ENCODE peak calls at places on chromosomes 7 and 10, in nine cellular contexts. One of them, this sample, is unnamed.

GRCh38 chr10:112026438-112026837 is 157.1 kb downstream of the GPAM start:
- DNase-seq in activated naive CD4-positive, alpha-beta T cell treated with anti-CD3 and anti-CD28 coated beads for 36 hours: no peak
- DNase-seq in iPS DF 6.9: peak
- DNase-seq in GM10248: no peak
- DNase-seq in GOT3: no peak
- DNase-seq in choroid plexus epithelial cell: no peak
- DNase-seq in nucleus accumbens: no peak
- DNase-seq in activated gamma-delta T cell treated with Interleukin-2 at 50 U/mL for 16 hours: no peak
- DNase-seq in CD4-positive, alpha-beta memory T cell: no peak
- DNase-seq in this sample: no peak

GRCh38 chr7:64999165-65000004 is 7.1 kb downstream of the ERV3-1 start:
- DNase-seq in activated naive CD4-positive, alpha-beta T cell treated with anti-CD3 and anti-CD28 coated beads for 36 hours: no peak
- DNase-seq in iPS DF 6.9: no peak
- DNase-seq in GM10248: no peak
- DNase-seq in GOT3: no peak
- DNase-seq in choroid plexus epithelial cell: peak
- DNase-seq in nucleus accumbens: no peak
- DNase-seq in activated gamma-delta T cell treated with Interleukin-2 at 50 U/mL for 16 hours: no peak
- DNase-seq in CD4-positive, alpha-beta memory T cell: no peak
- DNase-seq in this sample: peak

GRCh38 chr10:67657775-67658174 is 38.2 kb downstream of the CTNNA3 start:
- DNase-seq in activated naive CD4-positive, alpha-beta T cell treated with anti-CD3 and anti-CD28 coated beads for 36 hours: no peak
- DNase-seq in iPS DF 6.9: no peak
- DNase-seq in GM10248: no peak
- DNase-seq in GOT3: no peak
- DNase-seq in choroid plexus epithelial cell: no peak
- DNase-seq in nucleus accumbens: no peak
- DNase-seq in activated gamma-delta T cell treated with Interleukin-2 at 50 U/mL for 16 hours: no peak
- DNase-seq in CD4-positive, alpha-beta memory T cell: no peak
- DNase-seq in this sample: no peak

GRCh38 chr10:105247831-105248499 is 606.9 kb downstream of the SORCS3 start:
- DNase-seq in activated naive CD4-positive, alpha-beta T cell treated with anti-CD3 and anti-CD28 coated beads for 36 hours: no peak
- DNase-seq in iPS DF 6.9: no peak
- DNase-seq in GM10248: no peak
- DNase-seq in GOT3: no peak
- DNase-seq in choroid plexus epithelial cell: no peak
- DNase-seq in nucleus accumbens: no peak
- DNase-seq in activated gamma-delta T cell treated with Interleukin-2 at 50 U/mL for 16 hours: no peak
- DNase-seq in CD4-positive, alpha-beta memory T cell: no peak
- DNase-seq in this sample: no peak

GRCh38 chr7:1943326-1943725 is 273.2 kb downstream of the ELFN1 start:
- DNase-seq in activated naive CD4-positive, alpha-beta T cell treated with anti-CD3 and anti-CD28 coated beads for 36 hours: peak
- DNase-seq in iPS DF 6.9: no peak
- DNase-seq in GM10248: no peak
- DNase-seq in GOT3: no peak
- DNase-seq in choroid plexus epithelial cell: no peak
- DNase-seq in nucleus accumbens: no peak
- DNase-seq in activated gamma-delta T cell treated with Interleukin-2 at 50 U/mL for 16 hours: no peak
- DNase-seq in CD4-positive, alpha-beta memory T cell: no peak
- DNase-seq in this sample: no peak

GRCh38 chr7:32416846-32417245 is 73.3 kb downstream of the LSM5 start:
- DNase-seq in activated naive CD4-positive, alpha-beta T cell treated with anti-CD3 and anti-CD28 coated beads for 36 hours: no peak
- DNase-seq in iPS DF 6.9: no peak
- DNase-seq in GM10248: no peak
- DNase-seq in GOT3: no peak
- DNase-seq in choroid plexus epithelial cell: no peak
- DNase-seq in nucleus accumbens: no peak
- DNase-seq in activated gamma-delta T cell treated with Interleukin-2 at 50 U/mL for 16 hours: no peak
- DNase-seq in CD4-positive, alpha-beta memory T cell: no peak
- DNase-seq in this sample: no peak

GRCh38 chr10:62356447-62356846 is 17.7 kb upstream of the ZNF365 start:
- DNase-seq in activated naive CD4-positive, alpha-beta T cell treated with anti-CD3 and anti-CD28 coated beads for 36 hours: no peak
- DNase-seq in iPS DF 6.9: no peak
- DNase-seq in GM10248: no peak
- DNase-seq in GOT3: no peak
- DNase-seq in choroid plexus epithelial cell: no peak
- DNase-seq in nucleus accumbens: no peak
- DNase-seq in activated gamma-delta T cell treated with Interleukin-2 at 50 U/mL for 16 hours: no peak
- DNase-seq in CD4-positive, alpha-beta memory T cell: no peak
- DNase-seq in this sample: no peak

GRCh38 chr7:130831817-130832481 is 97.9 kb upstream of the KLF14 start:
- DNase-seq in activated naive CD4-positive, alpha-beta T cell treated with anti-CD3 and anti-CD28 coated beads for 36 hours: no peak
- DNase-seq in iPS DF 6.9: no peak
- DNase-seq in GM10248: peak
- DNase-seq in GOT3: no peak
- DNase-seq in choroid plexus epithelial cell: peak
- DNase-seq in nucleus accumbens: no peak
- DNase-seq in activated gamma-delta T cell treated with Interleukin-2 at 50 U/mL for 16 hours: no peak
- DNase-seq in CD4-positive, alpha-beta memory T cell: peak
- DNase-seq in this sample: peak

GRCh38 chr10:102633282-102633681 is 11.0 kb upstream of the TRIM8 start:
- DNase-seq in activated naive CD4-positive, alpha-beta T cell treated with anti-CD3 and anti-CD28 coated beads for 36 hours: peak
- DNase-seq in iPS DF 6.9: no peak
- DNase-seq in GM10248: no peak
- DNase-seq in GOT3: no peak
- DNase-seq in choroid plexus epithelial cell: peak
- DNase-seq in nucleus accumbens: no peak
- DNase-seq in activated gamma-delta T cell treated with Interleukin-2 at 50 U/mL for 16 hours: no peak
- DNase-seq in CD4-positive, alpha-beta memory T cell: no peak
- DNase-seq in this sample: peak

GRCh38 chr7:117871778-117872538 is 1.3 kb downstream of the CTTNBP2 start:
- DNase-seq in activated naive CD4-positive, alpha-beta T cell treated with anti-CD3 and anti-CD28 coated beads for 36 hours: no peak
- DNase-seq in iPS DF 6.9: no peak
- DNase-seq in GM10248: no peak
- DNase-seq in GOT3: no peak
- DNase-seq in choroid plexus epithelial cell: peak
- DNase-seq in nucleus accumbens: no peak
- DNase-seq in activated gamma-delta T cell treated with Interleukin-2 at 50 U/mL for 16 hours: no peak
- DNase-seq in CD4-positive, alpha-beta memory T cell: no peak
- DNase-seq in this sample: peak

GRCh38 chr10:29949411-29950011 is 109.9 kb downstream of the JCAD start:
- DNase-seq in activated naive CD4-positive, alpha-beta T cell treated with anti-CD3 and anti-CD28 coated beads for 36 hours: no peak
- DNase-seq in iPS DF 6.9: no peak
- DNase-seq in GM10248: no peak
- DNase-seq in GOT3: no peak
- DNase-seq in choroid plexus epithelial cell: peak
- DNase-seq in nucleus accumbens: no peak
- DNase-seq in activated gamma-delta T cell treated with Interleukin-2 at 50 U/mL for 16 hours: no peak
- DNase-seq in CD4-positive, alpha-beta memory T cell: no peak
- DNase-seq in this sample: no peak

GRCh38 chr10:95242581-95243317 is 48.1 kb downstream of the PDLIM1 start:
- DNase-seq in activated naive CD4-positive, alpha-beta T cell treated with anti-CD3 and anti-CD28 coated beads for 36 hours: peak
- DNase-seq in iPS DF 6.9: peak
- DNase-seq in GM10248: no peak
- DNase-seq in GOT3: no peak
- DNase-seq in choroid plexus epithelial cell: peak
- DNase-seq in nucleus accumbens: no peak
- DNase-seq in activated gamma-delta T cell treated with Interleukin-2 at 50 U/mL for 16 hours: no peak
- DNase-seq in CD4-positive, alpha-beta memory T cell: no peak
- DNase-seq in this sample: peak

GRCh38 chr7:102279537-102280400 is 6.9 kb upstream of the SH2B2 start:
- DNase-seq in activated naive CD4-positive, alpha-beta T cell treated with anti-CD3 and anti-CD28 coated beads for 36 hours: peak
- DNase-seq in iPS DF 6.9: no peak
- DNase-seq in GM10248: peak
- DNase-seq in GOT3: no peak
- DNase-seq in choroid plexus epithelial cell: peak
- DNase-seq in nucleus accumbens: peak
- DNase-seq in activated gamma-delta T cell treated with Interleukin-2 at 50 U/mL for 16 hours: peak
- DNase-seq in CD4-positive, alpha-beta memory T cell: peak
- DNase-seq in this sample: peak

This sample was measured in cardiac muscle cell.